ENCODE peak calls at places on chromosomes 3 and 15, in ten cellular contexts. E, O, S, N, U, R, M, V, T and J are unnamed samples.

GRCh38 chr3:186281172-186281571 is 80.9 kb downstream of the DGKG start:
- DNase-seq in O (peak), U (peak), E (no peak), V (no peak), M (peak), N (peak), R (peak), S (no peak), T (peak), J (peak)

GRCh38 chr3:150327678-150328667 is 80.1 kb upstream of the TSC22D2 start:
- DNase-seq in U (no peak), T (peak), E (no peak), V (no peak), N (no peak), R (no peak), O (no peak), S (no peak), M (no peak), J (no peak)

GRCh38 chr15:68644088-68644904 is 65.5 kb downstream of the CORO2B start:
- DNase-seq in M (peak), U (peak), R (peak), S (no peak), V (no peak), N (peak), O (peak), T (peak), E (no peak), J (no peak)

GRCh38 chr15:69543681-69544080 is 91.1 kb downstream of the RPLP1 start:
- DNase-seq in V (no peak), M (no peak), O (no peak), S (no peak), E (no peak), T (no peak), R (no peak), U (no peak), N (no peak), J (no peak)

GRCh38 chr15:36373549-36373948 is 205.9 kb upstream of the CDIN1 start:
- DNase-seq in T (peak), V (no peak), R (no peak), M (peak), U (no peak), N (peak), O (peak), E (no peak), S (no peak), J (no peak)

GRCh38 chr3:100158877-100159563 is 44.7 kb upstream of the FILIP1L start:
- DNase-seq in V (no peak), S (no peak), N (no peak), U (no peak), E (no peak), T (no peak), M (peak), R (no peak), O (peak), J (no peak)

GRCh38 chr3:9783954-9784353 is 8.3 kb downstream of the TADA3 start:
- DNase-seq in S (no peak), T (no peak), E (no peak), N (no peak), U (peak), R (no peak), O (no peak), M (no peak), V (no peak), J (no peak)

GRCh38 chr3:197809356-197810020 is 18.4 kb downstream of the LRCH3 start:
- DNase-seq in N (peak), V (no peak), E (no peak), S (no peak), U (peak), M (peak), R (no peak), O (no peak), T (peak), J (no peak)

GRCh38 chr3:13479332-13479581 is 849 bp upstream of the HDAC11 start:
- DNase-seq in N (no peak), T (no peak), V (no peak), O (peak), M (peak), R (no peak), E (no peak), S (no peak), U (peak), J (no peak)

GRCh38 chr3:61015840-61016239 is 235.4 kb downstream of the FHIT start:
- DNase-seq in T (no peak), N (no peak), U (no peak), V (no peak), M (no peak), E (no peak), O (no peak), S (no peak), R (no peak), J (no peak)

GRCh38 chr3:58994746-58995330 is 55.0 kb downstream of the CFAP20DC start:
- DNase-seq in M (peak), O (peak), T (peak), N (peak), U (peak), E (no peak), V (no peak), S (no peak), R (peak), J (no peak)

GRCh38 chr15:88661766-88662556 is 23.1 kb downstream of the ISG20 start:
- DNase-seq in E (no peak), R (no peak), N (peak), V (no peak), U (no peak), M (no peak), O (no peak), S (no peak), T (peak), J (no peak)

GRCh38 chr3:132343018-132343612 is 25.9 kb downstream of the ACP3 start:
- DNase-seq in V (no peak), U (no peak), N (peak), R (peak), E (peak), M (peak), O (peak), T (peak), S (peak), J (peak)

GRCh38 chr3:130644600-130645232 is 101.9 kb downstream of the PIK3R4 start:
- DNase-seq in M (peak), V (no peak), R (no peak), T (no peak), E (no peak), N (no peak), U (no peak), S (no peak), O (no peak), J (no peak)

GRCh38 chr3:33392703-33393125 is 47.5 kb downstream of the UBP1 start:
- DNase-seq in E (no peak), M (peak), S (no peak), N (peak), V (no peak), U (peak), R (peak), O (peak), T (peak), J (peak)

GRCh38 chr3:15932348-15933300 is 134.8 kb upstream of the ANKRD28 start:
- DNase-seq in T (no peak), V (no peak), U (no peak), O (no peak), E (no peak), M (no peak), N (peak), R (no peak), S (no peak), J (no peak)

GRCh38 chr3:21500834-21501233 is 250.2 kb downstream of the ZNF385D start:
- DNase-seq in S (no peak), E (no peak), N (no peak), T (no peak), M (no peak), R (no peak), O (no peak), U (no peak), V (no peak), J (no peak)

GRCh38 chr3:129481783-129482332 is 41.8 kb downstream of the IFT122 start:
- DNase-seq in O (no peak), T (peak), E (no peak), S (peak), M (peak), R (no peak), V (no peak), U (peak), N (no peak), J (no peak)

GRCh38 chr15:60083318-60083717 is 79.2 kb downstream of the FOXB1 start:
- DNase-seq in E (no peak), T (peak), S (no peak), V (no peak), R (no peak), U (no peak), M (no peak), O (peak), N (peak), J (no peak)

GRCh38 chr3:62665627-62666433 is 209.4 kb downstream of the CADPS start:
- DNase-seq in T (peak), U (no peak), E (no peak), R (no peak), V (peak), M (peak), S (no peak), N (peak), O (peak), J (peak)

GRCh38 chr15:58063612-58064011 is 1.9 kb downstream of the ALDH1A2 start:
- DNase-seq in R (no peak), N (no peak), O (no peak), S (no peak), U (no peak), V (no peak), M (no peak), T (no peak), E (no peak), J (no peak)

GRCh38 chr15:58065445-58066041 is at the start of gene ALDH1A2:
- DNase-seq in V (peak), O (no peak), U (no peak), R (no peak), N (no peak), T (no peak), S (no peak), E (no peak), M (no peak), J (no peak)

GRCh38 chr15:58065011-58065444 is 483 bp downstream of the ALDH1A2 start:
- DNase-seq in M (no peak), E (no peak), T (no peak), V (peak), S (no peak), U (no peak), O (no peak), N (no peak), R (no peak), J (no peak)

GRCh38 chr15:58064119-58065010 is 1.1 kb downstream of the ALDH1A2 start:
- DNase-seq in T (no peak), N (no peak), O (no peak), M (no peak), R (no peak), V (no peak), S (no peak), E (no peak), U (no peak), J (no peak)

GRCh38 chr15:58066042-58066867 is 744 bp upstream of the ALDH1A2 start:
- DNase-seq in M (peak), T (peak), E (no peak), S (peak), O (peak), R (no peak), V (peak), U (peak), N (peak), J (peak)
- H3K4me3 ChIP-seq in M (peak), T (peak), E (peak), S (peak), O (peak), R (peak), V (no peak), U (peak), N (peak), J (peak)

GRCh38 chr15:66254364-66255292 is 1.1 kb upstream of the MEGF11 start:
- DNase-seq in O (no peak), N (no peak), U (peak), T (no peak), R (no peak), M (no peak), E (no peak), S (no peak), V (no peak), J (no peak)
- H3K4me3 ChIP-seq in O (no peak), N (no peak), U (peak), T (no peak), R (no peak), M (no peak), E (no peak), S (no peak), V (no peak), J (peak)

GRCh38 chr3:46820852-46821251 is 42.4 kb downstream of the MYL3 start:
- DNase-seq in V (no peak), T (no peak), O (no peak), R (no peak), S (no peak), E (no peak), U (no peak), M (no peak), N (no peak), J (no peak)
- H3K4me3 ChIP-seq in V (no peak), T (no peak), O (no peak), R (no peak), S (no peak), E (no peak), U (no peak), M (no peak), N (no peak), J (no peak)

GRCh38 chr3:65734382-65734781 is 304.3 kb downstream of the MAGI1 start:
- DNase-seq in S (no peak), V (no peak), E (no peak), M (no peak), R (no peak), N (no peak), O (no peak), U (no peak), T (no peak), J (no peak)
- H3K4me3 ChIP-seq in S (no peak), V (no peak), E (no peak), M (no peak), R (no peak), N (no peak), O (no peak), U (no peak), T (no peak), J (no peak)